ENCODE peak calls at places on chromosome 22, in five cellular contexts. V is K562, W is A549, T is HepG2, Z is H1. M is an unnamed sample.

GRCh38 chr22:47696776-47697175 is 934.3 kb downstream of the TBC1D22A start:
- DNase-seq in T (no peak), W (no peak), Z (no peak), V (no peak), M (no peak)

GRCh38 chr22:35746248-35746647 is 28.6 kb downstream of the APOL5 start:
- DNase-seq in W (no peak), V (no peak), T (no peak), Z (no peak), M (no peak)

GRCh38 chr22:41725510-41726110 is 26.3 kb downstream of the MEI1 start:
- DNase-seq in Z (no peak), W (no peak), T (peak; percentile 20), V (peak; percentile 52), M (peak; percentile 12)

GRCh38 chr22:46602025-46602424 is 18.2 kb upstream of the GRAMD4 start:
- DNase-seq in T (no peak), Z (no peak), V (no peak), W (no peak), M (no peak)

GRCh38 chr22:44181033-44181911 is 547 bp downstream of the PARVG start:
- DNase-seq in V (no peak), W (no peak), T (no peak), Z (no peak), M (no peak)

GRCh38 chr22:29003975-29004646 is 57.5 kb downstream of the C22orf31 start:
- DNase-seq in T (peak; percentile 43), V (no peak), Z (no peak), W (no peak), M (no peak)

GRCh38 chr22:31933816-31934482 is 10.4 kb upstream of the YWHAH start:
- DNase-seq in T (no peak), Z (no peak), W (no peak), V (no peak), M (no peak)

GRCh38 chr22:41092847-41093371 is 517 bp downstream of the EP300 start:
- DNase-seq in T (peak; percentile 15), V (no peak), Z (no peak), W (peak; percentile 22), M (peak; percentile 20)

GRCh38 chr22:45202333-45203149 is 38.2 kb downstream of the KIAA0930 start:
- DNase-seq in W (no peak), T (no peak), Z (no peak), V (no peak), M (peak; percentile 32)

GRCh38 chr22:47175151-47175760 is 412.8 kb downstream of the TBC1D22A start:
- DNase-seq in Z (no peak), W (no peak), T (no peak), V (no peak), M (peak; percentile 88)

GRCh38 chr22:32662587-32662915 is 139.0 kb upstream of the TIMP3 start:
- DNase-seq in W (no peak), V (no peak), Z (no peak), T (no peak), M (no peak)

GRCh38 chr22:35335936-35336781 is 36.5 kb downstream of the TOM1 start:
- DNase-seq in V (no peak), Z (no peak), W (no peak), T (no peak), M (no peak)

GRCh38 chr22:27885977-27886842 is 32.8 kb downstream of the PITPNB start:
- DNase-seq in W (peak; percentile 44), T (peak; percentile 35), Z (no peak), V (peak; percentile 33), M (peak; percentile 98)

GRCh38 chr22:46045459-46046298 is 68.7 kb upstream of the WNT7B start:
- DNase-seq in W (no peak), Z (no peak), V (no peak), T (no peak), M (no peak)

GRCh38 chr22:17695986-17696385 is 57.4 kb downstream of the BCL2L13 start:
- DNase-seq in V (no peak), Z (no peak), T (no peak), W (no peak), M (no peak)

GRCh38 chr22:36433318-36434231 is 45.8 kb upstream of the MYH9 start:
- DNase-seq in Z (no peak), T (peak; percentile 66), V (no peak), W (no peak), M (no peak)

GRCh38 chr22:36149464-36149863 is 11.1 kb downstream of the APOL3 start:
- DNase-seq in Z (no peak), V (no peak), W (no peak), T (no peak), M (no peak)

GRCh38 chr22:29716814-29717213 is 3.0 kb upstream of the CABP7 start:
- DNase-seq in T (peak; percentile 84), Z (no peak), W (no peak), V (peak; percentile 64), M (peak; percentile 80)

DNA sequence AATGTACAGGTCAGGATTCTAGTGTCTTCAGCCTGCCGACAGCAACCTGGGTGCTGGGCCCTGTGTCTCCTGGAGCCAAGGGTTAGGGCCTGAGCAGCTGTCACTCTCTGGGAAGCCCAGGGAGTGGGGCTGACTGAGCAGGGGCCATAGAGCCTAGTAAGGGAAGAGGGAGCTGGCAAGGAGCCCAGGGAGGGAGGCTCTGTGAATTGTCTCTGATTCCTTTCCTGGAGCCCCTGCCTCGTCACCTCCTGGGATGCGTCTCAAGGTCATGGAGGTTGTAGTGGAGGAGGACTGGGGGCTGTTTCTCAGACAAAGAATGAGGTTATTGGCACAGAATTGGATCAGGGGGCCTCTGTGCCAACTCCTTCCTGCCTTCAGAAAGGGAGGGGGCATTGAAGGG is 11.8 kb downstream of the SOX10 start:
- DNase-seq in Z (no peak), T (no peak), W (no peak), V (no peak), M (no peak)
- TF ChIP-seq MAFK in Z (no peak), T (no peak), W (no peak), V (no peak), M (no peak)

GRCh38 chr22:50641696-50642607 is 14.0 kb upstream of the ARSA start:
- DNase-seq in Z (peak; percentile 75), T (peak; percentile 95), W (no peak), V (peak; percentile 26), M (peak; percentile 32)
- TF ChIP-seq MAFK in Z (no peak), T (no peak), W (no peak), V (no peak), M (no peak)

DNA sequence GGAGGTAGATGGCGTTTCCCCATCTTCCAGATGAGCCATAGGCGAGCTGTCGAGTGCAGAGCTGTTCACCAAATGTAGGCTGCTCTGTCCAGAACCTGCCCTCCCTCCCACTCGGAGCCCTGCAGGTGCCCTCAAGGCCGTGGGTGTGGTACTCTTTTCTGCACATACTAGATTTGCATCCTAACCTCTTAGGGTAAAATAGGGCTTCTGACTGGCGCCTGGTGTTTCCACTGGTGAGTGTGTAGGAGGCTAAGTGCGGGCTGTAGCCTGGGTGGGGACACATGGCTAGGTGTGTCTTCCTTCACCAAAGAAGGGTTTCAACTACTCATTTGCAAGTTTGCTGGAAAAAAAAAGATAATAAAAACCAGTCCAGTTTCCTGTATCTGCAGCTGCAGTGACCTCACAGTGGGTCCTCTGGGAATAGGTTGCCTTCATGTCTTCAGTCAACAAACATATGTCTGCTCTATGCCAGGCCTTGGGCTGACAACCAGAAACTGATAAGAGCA is 8.5 kb downstream of the BIK start:
- DNase-seq in V (no peak), T (no peak), W (no peak), Z (no peak), M (no peak)
- TF ChIP-seq MAFK in V (no peak), T (no peak), W (no peak), Z (no peak), M (no peak)

DNA sequence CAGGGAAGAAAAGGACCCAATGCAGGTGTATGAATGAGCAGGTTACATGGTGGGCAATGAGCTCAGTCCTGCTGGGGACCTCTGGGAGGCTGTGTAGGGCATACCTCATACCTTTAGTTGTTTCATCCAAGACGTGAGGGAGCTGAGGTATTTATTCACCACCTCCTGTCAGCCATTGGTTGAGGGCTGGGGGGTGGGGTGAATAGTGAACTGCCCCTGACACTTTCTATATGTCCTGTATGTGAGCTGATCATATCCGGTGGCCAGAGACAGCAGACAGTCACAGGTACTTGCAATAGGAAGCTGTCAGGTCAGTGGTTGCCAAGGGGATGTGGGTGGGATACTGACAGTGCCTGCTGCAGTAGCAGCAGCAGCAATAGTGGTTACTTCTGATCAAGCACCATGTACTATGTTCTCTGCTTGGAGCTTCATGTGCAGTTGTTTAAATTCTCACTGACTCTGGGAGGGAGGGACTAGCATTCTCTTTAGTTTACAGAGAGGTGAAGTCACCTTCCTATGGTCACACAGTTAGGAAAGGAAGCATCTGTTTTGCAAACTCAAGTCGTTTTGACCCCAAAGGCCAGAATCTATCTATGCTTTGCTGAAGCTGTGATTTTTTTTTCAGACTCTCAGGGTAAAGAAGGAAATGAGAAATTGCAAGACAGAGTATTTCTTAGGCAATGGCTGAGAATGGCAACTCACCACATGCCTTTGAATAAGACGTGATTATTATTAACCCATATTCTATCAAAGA is 54.0 kb downstream of the MIAT start:
- DNase-seq in V (no peak), T (no peak), W (no peak), Z (no peak), M (peak; percentile 62)
- TF ChIP-seq MAFK in V (no peak), T (no peak), W (no peak), Z (no peak), M (no peak)

DNA sequence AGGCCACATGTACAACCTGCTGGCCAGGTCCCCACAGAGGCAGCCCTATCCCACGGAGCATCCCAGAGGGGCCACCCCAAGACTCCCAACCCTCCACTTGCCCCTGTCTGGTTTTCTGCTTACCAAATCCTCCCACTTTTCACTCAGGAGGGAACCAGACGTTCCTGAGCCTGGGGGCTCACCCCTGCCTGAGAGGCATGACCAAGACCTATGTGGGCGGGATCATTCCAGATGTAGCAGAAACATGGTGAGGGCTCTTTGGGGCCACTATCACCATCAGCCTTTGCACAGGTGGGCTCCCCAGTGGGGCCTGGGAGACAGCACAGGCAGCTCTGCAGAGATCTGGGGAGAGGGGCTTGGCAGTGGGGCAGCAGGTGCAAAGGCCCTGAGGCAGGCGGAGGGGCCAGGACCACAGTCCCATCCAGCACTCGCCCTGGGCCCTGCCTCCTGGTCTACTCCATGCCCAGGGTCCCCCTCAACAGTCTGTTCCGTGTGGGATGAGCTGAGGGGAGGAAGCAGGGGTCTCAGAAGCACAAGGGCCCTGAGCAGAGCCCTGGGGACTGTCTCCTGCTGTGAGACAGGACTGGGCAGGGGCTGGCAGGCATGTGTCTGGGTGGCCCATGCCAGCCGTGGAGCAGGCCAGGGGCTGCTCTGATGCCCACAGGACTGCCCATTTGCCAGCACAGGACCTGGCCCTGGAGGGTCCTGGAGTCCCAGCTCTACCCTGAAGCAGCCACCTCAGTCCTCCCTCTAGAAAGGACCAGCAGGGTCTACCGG is 9.4 kb downstream of the PIM3 start:
- DNase-seq in V (no peak), W (no peak), T (no peak), Z (no peak), M (no peak)
- TF ChIP-seq MAFK in V (no peak), W (no peak), T (no peak), Z (no peak), M (no peak)

DNA sequence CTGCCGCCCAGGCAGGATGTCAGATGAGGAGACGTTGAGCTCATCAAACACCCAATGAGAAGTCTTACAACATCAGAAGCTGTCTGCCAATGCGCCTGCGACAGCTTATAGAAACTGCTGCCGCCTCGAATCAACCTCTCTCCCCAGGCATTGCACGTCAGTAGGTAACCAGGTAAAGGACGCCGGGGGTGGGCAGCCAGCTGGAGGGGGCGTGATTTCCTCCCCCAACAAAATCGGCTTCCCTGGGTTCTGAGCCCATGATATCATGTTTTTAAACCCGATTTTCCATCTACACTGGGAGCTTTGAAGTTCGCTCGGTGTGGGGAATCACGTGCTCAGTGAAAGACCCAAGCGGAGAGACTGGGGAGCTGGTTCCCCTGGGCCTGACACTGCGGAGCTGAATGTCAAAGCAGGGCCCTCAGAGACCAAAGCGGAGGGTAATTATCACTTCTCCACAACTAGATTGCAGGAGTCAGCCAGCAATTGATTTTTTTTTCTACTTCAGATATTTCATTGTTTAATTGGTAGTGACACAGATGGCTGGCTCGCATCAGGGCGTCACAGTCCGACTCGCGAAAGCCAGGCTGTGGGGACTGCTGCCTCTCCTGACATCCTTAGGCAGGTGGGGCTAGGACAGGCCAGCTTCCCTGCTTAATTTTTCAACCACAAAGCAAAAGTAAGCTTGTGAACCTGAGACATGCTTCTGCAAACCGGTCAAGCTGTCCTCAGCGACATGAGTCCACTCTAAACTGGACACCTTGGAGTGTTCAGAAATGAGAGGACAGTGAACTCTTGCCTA is 15.4 kb downstream of the FAM83F start:
- DNase-seq in T (no peak), W (no peak), V (no peak), Z (no peak), M (no peak)
- TF ChIP-seq MAFK in T (no peak), W (no peak), V (no peak), Z (no peak), M (no peak)